ENCODE peak calls at places on chromosome 21, in eight cellular contexts. L is fibroblast of the aortic adventitia; R is amygdala; V is Kasumi-1; W is aorta; S is HEK293T; Y is fibroblast of gingiva; J is activated CD4-positive, CD25-positive, alpha-beta regulatory T cell treated with anti-CD3 and anti-CD28 coated beads, Interleukin-2, amount 50 U/mL, for 72 hours. G is an unnamed sample.

GRCh38 chr21:17191346-17191993 is 321.4 kb upstream of the CXADR start:
- DNase-seq in L (no peak), R (no peak), V (no peak), W (no peak), S (no peak), Y (no peak), J (no peak), G (no peak)

GRCh38 chr21:25809013-25809412 is 74.2 kb downstream of the GABPA start:
- DNase-seq in L (peak; percentile 41), R (no peak), V (no peak), W (no peak), S (no peak), Y (no peak), J (no peak), G (no peak)

GRCh38 chr21:14901482-14901958 is 163.3 kb downstream of the NRIP1 start:
- DNase-seq in L (peak; percentile 64), R (no peak), V (no peak), W (no peak), S (no peak), Y (no peak), J (no peak), G (no peak)

GRCh38 chr21:44957901-44958451 is 18.1 kb downstream of the SLX9 start:
- DNase-seq in L (no peak), R (no peak), V (no peak), W (peak; percentile 78), S (no peak), Y (no peak), J (no peak), G (no peak)

GRCh38 chr21:35616090-35616489 is 444.2 kb downstream of the SETD4 start:
- DNase-seq in L (peak; percentile 87), R (no peak), V (peak; percentile 43), W (no peak), S (no peak), Y (peak; percentile 80), J (no peak), G (no peak)

GRCh38 chr21:14740116-14740515 is 194.0 kb upstream of the SAMSN1 start:
- DNase-seq in L (no peak), R (no peak), V (no peak), W (no peak), S (no peak), Y (no peak), J (no peak), G (no peak)

GRCh38 chr21:33114276-33114675 is 44.3 kb downstream of the OLIG1 start:
- DNase-seq in L (no peak), R (no peak), V (no peak), W (no peak), S (no peak), Y (no peak), J (no peak), G (no peak)

GRCh38 chr21:42195378-42196031 is 23.4 kb upstream of the ABCG1 start:
- DNase-seq in L (peak; percentile 49), R (no peak), V (peak; percentile 45), W (no peak), S (no peak), Y (peak; percentile 19), J (peak; percentile 14), G (no peak)

GRCh38 chr21:45992311-45993209 is 11.0 kb downstream of the COL6A1 start:
- DNase-seq in L (no peak), R (no peak), V (no peak), W (peak; percentile 77), S (no peak), Y (peak; percentile 44), J (no peak), G (no peak)